ENCODE peak calls at places on chromosomes 5 and 9, in four cellular contexts. One of them, this sample, is unnamed.

GRCh38 chr9:79221084-79221483 is 350.7 kb upstream of the TLE4 start:
- DNase-seq in mucosa of gallbladder: no peak
- DNase-seq in AML-193: no peak
- DNase-seq in fibroblast of pulmonary artery: peak
- DNase-seq in this sample: no peak

GRCh38 chr5:114237766-114238165 is 124.1 kb upstream of the KCNN2 start:
- DNase-seq in fibroblast of pulmonary artery: peak
- DNase-seq in mucosa of gallbladder: no peak
- DNase-seq in AML-193: no peak
- DNase-seq in this sample: no peak

GRCh38 chr5:1793966-1794895 is 5.4 kb downstream of the MRPL36 start:
- DNase-seq in fibroblast of pulmonary artery: peak
- DNase-seq in mucosa of gallbladder: no peak
- DNase-seq in AML-193: no peak
- DNase-seq in this sample: no peak

GRCh38 chr9:93464876-93465275 is 11.5 kb upstream of the FAM120AOS start:
- DNase-seq in fibroblast of pulmonary artery: no peak
- DNase-seq in mucosa of gallbladder: no peak
- DNase-seq in AML-193: no peak
- DNase-seq in this sample: no peak

GRCh38 chr9:79263666-79264460 is 307.9 kb upstream of the TLE4 start:
- DNase-seq in mucosa of gallbladder: no peak
- DNase-seq in fibroblast of pulmonary artery: no peak
- DNase-seq in AML-193: peak
- DNase-seq in this sample: no peak

GRCh38 chr5:160369990-160370712 is at the start of gene C1QTNF2:
- DNase-seq in mucosa of gallbladder: peak
- DNase-seq in fibroblast of pulmonary artery: peak
- DNase-seq in AML-193: no peak
- DNase-seq in this sample: no peak

GRCh38 chr9:124941689-124942561 is 1.0 kb upstream of the GOLGA1 start:
- DNase-seq in AML-193: peak
- DNase-seq in mucosa of gallbladder: peak
- DNase-seq in fibroblast of pulmonary artery: peak
- DNase-seq in this sample: peak

GRCh38 chr9:101226803-101227202 is 158.0 kb downstream of the BAAT start:
- DNase-seq in AML-193: no peak
- DNase-seq in mucosa of gallbladder: no peak
- DNase-seq in fibroblast of pulmonary artery: no peak
- DNase-seq in this sample: no peak

GRCh38 chr9:134690946-134691694 is 49.5 kb downstream of the COL5A1 start:
- DNase-seq in AML-193: no peak
- DNase-seq in fibroblast of pulmonary artery: no peak
- DNase-seq in mucosa of gallbladder: no peak
- DNase-seq in this sample: no peak

GRCh38 chr5:137462816-137463520 is 36.2 kb downstream of the SPOCK1 start:
- DNase-seq in mucosa of gallbladder: no peak
- DNase-seq in AML-193: no peak
- DNase-seq in fibroblast of pulmonary artery: no peak
- DNase-seq in this sample: no peak

GRCh38 chr9:20884985-20885593 is 146.4 kb downstream of the HACD4 start:
- DNase-seq in fibroblast of pulmonary artery: peak
- DNase-seq in AML-193: peak
- DNase-seq in mucosa of gallbladder: peak
- DNase-seq in this sample: peak

This sample was measured in left lobe of liver.